ENCODE peak calls at places on chromosomes 12 and 14, in five cellular contexts. One of them, this sample, is unnamed.

GRCh38 chr12:124745891-124746570 is 117.6 kb downstream of the SCARB1 start:
- DNase-seq in GM19239: no peak
- DNase-seq in stimulated activated CD4-positive, alpha-beta T cell treated with anti-CD3 and anti-CD28 coated beads, Interleukin-1b, Interleukin-23, amount 100 ng/mL, for 1 hour: no peak
- DNase-seq in iPS-NIHi11: peak
- DNase-seq in stimulated activated effector memory CD8-positive, alpha-beta T cell treated with anti-CD3 and anti-CD28 coated beads, Interleukin-12 subunit alpha, Interleukin-12 subunit beta, amount 100 ng/mL, for 72 hours: no peak
- DNase-seq in this sample: peak

GRCh38 chr12:50222275-50222783 is 55.2 kb upstream of the CERS5 start:
- DNase-seq in GM19239: no peak
- DNase-seq in stimulated activated CD4-positive, alpha-beta T cell treated with anti-CD3 and anti-CD28 coated beads, Interleukin-1b, Interleukin-23, amount 100 ng/mL, for 1 hour: no peak
- DNase-seq in iPS-NIHi11: peak
- DNase-seq in stimulated activated effector memory CD8-positive, alpha-beta T cell treated with anti-CD3 and anti-CD28 coated beads, Interleukin-12 subunit alpha, Interleukin-12 subunit beta, amount 100 ng/mL, for 72 hours: no peak
- DNase-seq in this sample: no peak

GRCh38 chr14:64844272-64844671 is 35.4 kb downstream of the SPTB start:
- DNase-seq in GM19239: no peak
- DNase-seq in stimulated activated CD4-positive, alpha-beta T cell treated with anti-CD3 and anti-CD28 coated beads, Interleukin-1b, Interleukin-23, amount 100 ng/mL, for 1 hour: no peak
- DNase-seq in iPS-NIHi11: no peak
- DNase-seq in stimulated activated effector memory CD8-positive, alpha-beta T cell treated with anti-CD3 and anti-CD28 coated beads, Interleukin-12 subunit alpha, Interleukin-12 subunit beta, amount 100 ng/mL, for 72 hours: no peak
- DNase-seq in this sample: no peak

GRCh38 chr14:76726551-76726961 is 34.7 kb upstream of the VASH1 start:
- DNase-seq in GM19239: no peak
- DNase-seq in stimulated activated CD4-positive, alpha-beta T cell treated with anti-CD3 and anti-CD28 coated beads, Interleukin-1b, Interleukin-23, amount 100 ng/mL, for 1 hour: no peak
- DNase-seq in iPS-NIHi11: no peak
- DNase-seq in stimulated activated effector memory CD8-positive, alpha-beta T cell treated with anti-CD3 and anti-CD28 coated beads, Interleukin-12 subunit alpha, Interleukin-12 subunit beta, amount 100 ng/mL, for 72 hours: no peak
- DNase-seq in this sample: no peak

GRCh38 chr12:123854232-123854631 is 92.1 kb downstream of the DNAH10 start:
- DNase-seq in GM19239: no peak
- DNase-seq in stimulated activated CD4-positive, alpha-beta T cell treated with anti-CD3 and anti-CD28 coated beads, Interleukin-1b, Interleukin-23, amount 100 ng/mL, for 1 hour: no peak
- DNase-seq in iPS-NIHi11: no peak
- DNase-seq in stimulated activated effector memory CD8-positive, alpha-beta T cell treated with anti-CD3 and anti-CD28 coated beads, Interleukin-12 subunit alpha, Interleukin-12 subunit beta, amount 100 ng/mL, for 72 hours: no peak
- DNase-seq in this sample: no peak

GRCh38 chr14:93369393-93370266 is 22.6 kb downstream of the COX8C start:
- DNase-seq in GM19239: no peak
- DNase-seq in stimulated activated CD4-positive, alpha-beta T cell treated with anti-CD3 and anti-CD28 coated beads, Interleukin-1b, Interleukin-23, amount 100 ng/mL, for 1 hour: no peak
- DNase-seq in iPS-NIHi11: no peak
- DNase-seq in stimulated activated effector memory CD8-positive, alpha-beta T cell treated with anti-CD3 and anti-CD28 coated beads, Interleukin-12 subunit alpha, Interleukin-12 subunit beta, amount 100 ng/mL, for 72 hours: no peak
- DNase-seq in this sample: no peak

GRCh38 chr14:89296281-89296745 is 120.7 kb downstream of the FOXN3 start:
- DNase-seq in GM19239: no peak
- DNase-seq in stimulated activated CD4-positive, alpha-beta T cell treated with anti-CD3 and anti-CD28 coated beads, Interleukin-1b, Interleukin-23, amount 100 ng/mL, for 1 hour: no peak
- DNase-seq in iPS-NIHi11: peak
- DNase-seq in stimulated activated effector memory CD8-positive, alpha-beta T cell treated with anti-CD3 and anti-CD28 coated beads, Interleukin-12 subunit alpha, Interleukin-12 subunit beta, amount 100 ng/mL, for 72 hours: no peak
- DNase-seq in this sample: no peak

GRCh38 chr14:65478017-65478416 is 65.5 kb downstream of the FUT8 start:
- DNase-seq in GM19239: no peak
- DNase-seq in stimulated activated CD4-positive, alpha-beta T cell treated with anti-CD3 and anti-CD28 coated beads, Interleukin-1b, Interleukin-23, amount 100 ng/mL, for 1 hour: no peak
- DNase-seq in iPS-NIHi11: no peak
- DNase-seq in stimulated activated effector memory CD8-positive, alpha-beta T cell treated with anti-CD3 and anti-CD28 coated beads, Interleukin-12 subunit alpha, Interleukin-12 subunit beta, amount 100 ng/mL, for 72 hours: no peak
- DNase-seq in this sample: no peak

GRCh38 chr14:34971381-34971780 is 11.4 kb upstream of the SRP54 start:
- DNase-seq in GM19239: no peak
- DNase-seq in stimulated activated CD4-positive, alpha-beta T cell treated with anti-CD3 and anti-CD28 coated beads, Interleukin-1b, Interleukin-23, amount 100 ng/mL, for 1 hour: no peak
- DNase-seq in iPS-NIHi11: no peak
- DNase-seq in stimulated activated effector memory CD8-positive, alpha-beta T cell treated with anti-CD3 and anti-CD28 coated beads, Interleukin-12 subunit alpha, Interleukin-12 subunit beta, amount 100 ng/mL, for 72 hours: no peak
- DNase-seq in this sample: no peak

GRCh38 chr12:110744697-110745264 is 2.1 kb upstream of the PPP1CC start:
- DNase-seq in GM19239: no peak
- DNase-seq in stimulated activated CD4-positive, alpha-beta T cell treated with anti-CD3 and anti-CD28 coated beads, Interleukin-1b, Interleukin-23, amount 100 ng/mL, for 1 hour: no peak
- DNase-seq in iPS-NIHi11: no peak
- DNase-seq in stimulated activated effector memory CD8-positive, alpha-beta T cell treated with anti-CD3 and anti-CD28 coated beads, Interleukin-12 subunit alpha, Interleukin-12 subunit beta, amount 100 ng/mL, for 72 hours: no peak
- DNase-seq in this sample: no peak

GRCh38 chr12:52603314-52603713 is 2.1 kb upstream of the KRT72 start:
- DNase-seq in GM19239: no peak
- DNase-seq in stimulated activated CD4-positive, alpha-beta T cell treated with anti-CD3 and anti-CD28 coated beads, Interleukin-1b, Interleukin-23, amount 100 ng/mL, for 1 hour: no peak
- DNase-seq in iPS-NIHi11: no peak
- DNase-seq in stimulated activated effector memory CD8-positive, alpha-beta T cell treated with anti-CD3 and anti-CD28 coated beads, Interleukin-12 subunit alpha, Interleukin-12 subunit beta, amount 100 ng/mL, for 72 hours: no peak
- DNase-seq in this sample: no peak

GRCh38 chr12:50579757-50580267 is 75.0 kb downstream of the DIP2B start:
- DNase-seq in GM19239: peak
- DNase-seq in stimulated activated CD4-positive, alpha-beta T cell treated with anti-CD3 and anti-CD28 coated beads, Interleukin-1b, Interleukin-23, amount 100 ng/mL, for 1 hour: no peak
- DNase-seq in iPS-NIHi11: no peak
- DNase-seq in stimulated activated effector memory CD8-positive, alpha-beta T cell treated with anti-CD3 and anti-CD28 coated beads, Interleukin-12 subunit alpha, Interleukin-12 subunit beta, amount 100 ng/mL, for 72 hours: no peak
- DNase-seq in this sample: no peak

GRCh38 chr14:75877292-75877691 is 104.5 kb downstream of the TGFB3 start:
- DNase-seq in GM19239: no peak
- DNase-seq in stimulated activated CD4-positive, alpha-beta T cell treated with anti-CD3 and anti-CD28 coated beads, Interleukin-1b, Interleukin-23, amount 100 ng/mL, for 1 hour: no peak
- DNase-seq in iPS-NIHi11: no peak
- DNase-seq in stimulated activated effector memory CD8-positive, alpha-beta T cell treated with anti-CD3 and anti-CD28 coated beads, Interleukin-12 subunit alpha, Interleukin-12 subunit beta, amount 100 ng/mL, for 72 hours: no peak
- DNase-seq in this sample: no peak